ENCODE peak calls at places on chromosome 7, in five cellular contexts. S is GM12864, D is GM03348, H is AG08396, B is NCI-H1930. N is an unnamed sample.

GRCh38 chr7:99679400-99680191 is at the start of gene CYP3A5:
- DNase-seq in S (no peak), D (peak; percentile 29), H (peak; percentile 52), B (no peak), N (no peak)

GRCh38 chr7:2629740-2630681 is 1.8 kb upstream of the TTYH3 start:
- DNase-seq in S (no peak), D (no peak), H (no peak), B (no peak), N (no peak)

GRCh38 chr7:82109288-82109687 is 334.3 kb downstream of the CACNA2D1 start:
- DNase-seq in S (no peak), D (peak; percentile 9), H (peak; percentile 9), B (no peak), N (no peak)

GRCh38 chr7:94274828-94275227 is 119.9 kb upstream of the COL1A2 start:
- DNase-seq in S (no peak), D (no peak), H (no peak), B (no peak), N (no peak)

GRCh38 chr7:43648725-43649406 is 66.0 kb downstream of the STK17A start:
- DNase-seq in S (peak; percentile 96), D (peak; percentile 43), H (no peak), B (no peak), N (no peak)

GRCh38 chr7:145082366-145083240 is 246.8 kb upstream of the TPK1 start:
- DNase-seq in S (no peak), D (no peak), H (no peak), B (no peak), N (peak; percentile 93)

GRCh38 chr7:49866076-49866735 is 92.8 kb downstream of the VWC2 start:
- DNase-seq in S (no peak), D (no peak), H (no peak), B (no peak), N (no peak)

GRCh38 chr7:24936121-24936824 is 43.7 kb downstream of the OSBPL3 start:
- DNase-seq in S (no peak), D (peak; percentile 25), H (no peak), B (no peak), N (no peak)

GRCh38 chr7:28587211-28587610 is 174.9 kb downstream of the CREB5 start:
- DNase-seq in S (no peak), D (no peak), H (no peak), B (no peak), N (no peak)

GRCh38 chr7:20165146-20165510 is 52.1 kb downstream of the MACC1 start:
- DNase-seq in S (no peak), D (peak; percentile 10), H (no peak), B (no peak), N (no peak)

GRCh38 chr7:47400741-47401206 is 181.1 kb downstream of the TNS3 start:
- DNase-seq in S (no peak), D (no peak), H (no peak), B (no peak), N (no peak)

GRCh38 chr7:106047818-106048490 is 64.2 kb downstream of the SYPL1 start:
- DNase-seq in S (no peak), D (no peak), H (no peak), B (no peak), N (no peak)

GRCh38 chr7:133040178-133040577 is 41.7 kb downstream of the CHCHD3 start:
- DNase-seq in S (no peak), D (no peak), H (no peak), B (no peak), N (no peak)

GRCh38 chr7:36084485-36085091 is 68.5 kb upstream of the EEPD1 start:
- DNase-seq in S (no peak), D (no peak), H (no peak), B (no peak), N (peak; percentile 48)

GRCh38 chr7:155984028-155984607 is 171.9 kb upstream of the SHH start:
- DNase-seq in S (no peak), D (no peak), H (no peak), B (no peak), N (no peak)

GRCh38 chr7:119572132-119572531 is 700.8 kb upstream of the KCND2 start:
- DNase-seq in S (no peak), D (no peak), H (no peak), B (no peak), N (no peak)

GRCh38 chr7:150377116-150377979 is 1.8 kb upstream of the ZNF775 start:
- DNase-seq in S (no peak), D (no peak), H (no peak), B (no peak), N (no peak)

GRCh38 chr7:157018997-157019591 is 8.6 kb upstream of the MNX1 start:
- DNase-seq in S (no peak), D (no peak), H (no peak), B (no peak), N (no peak)

GRCh38 chr7:130961128-130961601 is 227.2 kb upstream of the KLF14 start:
- DNase-seq in S (peak; percentile 93), D (no peak), H (no peak), B (no peak), N (no peak)

GRCh38 chr7:92246363-92247101 is 758 bp downstream of the ANKIB1 start:
- DNase-seq in S (no peak), D (peak; percentile 51), H (peak; percentile 41), B (no peak), N (no peak)

GRCh38 chr7:77482015-77482414 is 55.1 kb upstream of the PTPN12 start:
- DNase-seq in S (no peak), D (no peak), H (no peak), B (no peak), N (no peak)

GRCh38 chr7:96663457-96663856 is 46.2 kb downstream of the SEM1 start:
- DNase-seq in S (no peak), D (no peak), H (no peak), B (no peak), N (no peak)

GRCh38 chr7:71278301-71278700 is 146.4 kb downstream of the GALNT17 start:
- DNase-seq in S (no peak), D (no peak), H (no peak), B (no peak), N (no peak)

GRCh38 chr7:36128448-36129047 is 24.5 kb upstream of the EEPD1 start:
- DNase-seq in S (no peak), D (peak; percentile 82), H (peak; percentile 77), B (no peak), N (peak; percentile 48)

GRCh38 chr7:107661081-107661864 is 645 bp downstream of the SLC26A4 start:
- DNase-seq in S (no peak), D (peak; percentile 41), H (peak; percentile 52), B (peak; percentile 56), N (no peak)

GRCh38 chr7:135326636-135327280 is 93.1 kb downstream of the STRA8 start:
- DNase-seq in S (no peak), D (no peak), H (no peak), B (no peak), N (peak; percentile 28)

GRCh38 chr7:131370523-131370968 is 42.9 kb downstream of the MKLN1 start:
- DNase-seq in S (peak; percentile 44), D (peak; percentile 16), H (peak; percentile 23), B (no peak), N (no peak)

GRCh38 chr7:98267305-98267704 is 14.2 kb upstream of the BRI3 start:
- DNase-seq in S (no peak), D (no peak), H (no peak), B (no peak), N (no peak)

GRCh38 chr7:39413866-39414668 is 152.1 kb upstream of the YAE1 start:
- DNase-seq in S (peak; percentile 21), D (peak; percentile 70), H (peak; percentile 59), B (peak; percentile 3), N (no peak)

GRCh38 chr7:117889611-117890010 is 16.4 kb upstream of the CTTNBP2 start:
- DNase-seq in S (no peak), D (no peak), H (no peak), B (no peak), N (no peak)

GRCh38 chr7:4765776-4766490 is 9.5 kb upstream of the AP5Z1 start:
- DNase-seq in S (no peak), D (no peak), H (no peak), B (no peak), N (no peak)

GRCh38 chr7:88306590-88307048 is at the start of gene STEAP4:
- DNase-seq in S (no peak), D (peak; percentile 52), H (no peak), B (no peak), N (no peak)

GRCh38 chr7:4661871-4662270 is 20.2 kb upstream of the FOXK1 start:
- DNase-seq in S (no peak), D (peak; percentile 19), H (no peak), B (no peak), N (no peak)

GRCh38 chr7:151883872-151884271 is 7.0 kb upstream of the PRKAG2 start:
- DNase-seq in S (no peak), D (no peak), H (no peak), B (no peak), N (no peak)

GRCh38 chr7:4058158-4058557 is 623.9 kb upstream of the FOXK1 start:
- DNase-seq in S (no peak), D (no peak), H (no peak), B (no peak), N (no peak)

GRCh38 chr7:102253076-102253972 is 33.3 kb upstream of the SH2B2 start:
- DNase-seq in S (no peak), D (no peak), H (no peak), B (no peak), N (no peak)

N was measured in NCI-H2107.